ENCODE peak calls at places on chromosomes 6 and 20, in four cellular contexts. W is lower lobe of right lung, M is neuronal stem cell, B is OCI-LY7. T is an unnamed sample. For H3K4me1, the result is how much of the 10 kb centered on the place peaks cover.

GRCh38 chr6:140225587-140226438 is 851.4 kb upstream of the CITED2 start:
- DNase-seq in W (no peak), M (no peak), B (no peak), T (no peak)

GRCh38 chr6:112188906-112189305 is 65.5 kb downstream of the LAMA4 start:
- DNase-seq in W (no peak), M (no peak), B (no peak), T (no peak)

GRCh38 chr20:50111120-50111828 is 1.7 kb downstream of the UBE2V1 start:
- DNase-seq in W (no peak), M (no peak), B (no peak), T (no peak)

GRCh38 chr6:125811259-125811658 is 20.5 kb downstream of the NCOA7 start:
- DNase-seq in W (no peak), M (no peak), B (no peak), T (no peak)

GRCh38 chr6:159790947-159791598 is 806 bp downstream of the MRPL18 start:
- DNase-seq in W (no peak), M (no peak), B (peak), T (no peak)

GRCh38 chr20:37640600-37641561 is 52.9 kb upstream of the CTNNBL1 start:
- DNase-seq in W (no peak), M (no peak), B (no peak), T (no peak)

GRCh38 chr6:21946298-21946783 is 350.5 kb downstream of the PRL start:
- DNase-seq in W (no peak), M (no peak), B (no peak), T (no peak)

GRCh38 chr20:15674253-15675145 is 898.7 kb downstream of the KIF16B start:
- DNase-seq in W (no peak), M (no peak), B (no peak), T (no peak)

GRCh38 chr20:33648396-33649004 is 13.6 kb upstream of the C20orf144 start:
- DNase-seq in W (no peak), M (no peak), B (no peak), T (no peak)

GRCh38 chr6:109834131-109834530 is 143.0 kb downstream of the FIG4 start:
- DNase-seq in W (no peak), M (no peak), B (no peak), T (no peak)

GRCh38 chr20:51206032-51206662 is 183.2 kb upstream of the KCNG1 start:
- DNase-seq in W (no peak), M (no peak), B (peak), T (no peak)

GRCh38 chr6:7175463-7175862 is 67.7 kb downstream of the RREB1 start:
- DNase-seq in W (no peak), M (no peak), B (no peak), T (no peak)

GRCh38 chr6:23650676-23651075 is 475.3 kb upstream of the NRSN1 start:
- DNase-seq in W (no peak), M (peak), B (no peak), T (no peak)

GRCh38 chr6:167678102-167679101 is 148.3 kb upstream of the AFDN start:
- DNase-seq in W (no peak), M (peak), B (no peak), T (peak)

GRCh38 chr6:74749211-74750142 is 456.4 kb downstream of the COL12A1 start:
- DNase-seq in W (no peak), M (peak), B (no peak), T (no peak)

GRCh38 chr20:45833030-45833882 is at the start of gene SNX21:
- DNase-seq in W (peak), M (no peak), B (no peak), T (peak)

GRCh38 chr20:45822863-45823262 is 4.2 kb downstream of the TNNC2 start:
- DNase-seq in W (no peak), M (no peak), B (no peak), T (peak)

GRCh38 chr6:83709748-83710050 is 798 bp upstream of the SNAP91 start:
- DNase-seq in W (no peak), M (no peak), B (no peak), T (no peak)

GRCh38 chr6:83707829-83708545 is 914 bp downstream of the SNAP91 start:
- DNase-seq in W (no peak), M (peak), B (no peak), T (peak)

GRCh38 chr6:83708546-83708969 is 343 bp downstream of the SNAP91 start:
- DNase-seq in W (peak), M (peak), B (no peak), T (no peak)

GRCh38 chr6:83711958-83712357 is 3.1 kb upstream of the SNAP91 start:
- DNase-seq in W (no peak), M (no peak), B (no peak), T (no peak)

GRCh38 chr6:83708970-83709747 is at the start of gene SNAP91:
- DNase-seq in W (peak), M (peak), B (no peak), T (peak)
- H3K4me3 ChIP-seq in W (peak), M (peak), B (no peak), T (peak)

DNA sequence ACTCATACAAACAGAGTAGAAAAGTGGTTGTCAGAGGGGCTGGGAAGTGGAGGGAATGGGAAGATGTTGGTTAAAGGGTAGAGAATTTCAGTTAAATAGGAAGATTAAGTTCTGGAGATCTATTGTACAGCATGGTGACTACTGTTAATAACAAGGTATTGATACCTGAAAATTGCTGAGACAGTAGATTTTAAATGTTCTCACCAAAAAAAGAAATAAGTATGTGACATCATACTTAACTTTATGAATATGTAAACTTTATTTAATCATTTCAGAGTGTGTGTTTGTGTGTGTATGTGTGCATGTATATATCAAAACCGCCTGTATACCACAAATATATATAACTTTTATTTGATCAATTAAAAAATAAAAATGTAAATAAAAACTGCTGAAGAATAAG is 896.4 kb downstream of the TFAP2A start:
- DNase-seq in W (no peak), M (no peak), B (no peak), T (no peak)
- H3K27ac ChIP-seq in W (no peak), M (no peak), B (no peak), T (no peak)

GRCh38 chr6:33279257-33279695 is 2.4 kb downstream of the B3GALT4 start:
- DNase-seq in W (no peak), M (no peak), B (no peak), T (no peak)
- H3K4me1 ChIP-seq in W (under half), M (under half), B (under half), T (under half)

DNA sequence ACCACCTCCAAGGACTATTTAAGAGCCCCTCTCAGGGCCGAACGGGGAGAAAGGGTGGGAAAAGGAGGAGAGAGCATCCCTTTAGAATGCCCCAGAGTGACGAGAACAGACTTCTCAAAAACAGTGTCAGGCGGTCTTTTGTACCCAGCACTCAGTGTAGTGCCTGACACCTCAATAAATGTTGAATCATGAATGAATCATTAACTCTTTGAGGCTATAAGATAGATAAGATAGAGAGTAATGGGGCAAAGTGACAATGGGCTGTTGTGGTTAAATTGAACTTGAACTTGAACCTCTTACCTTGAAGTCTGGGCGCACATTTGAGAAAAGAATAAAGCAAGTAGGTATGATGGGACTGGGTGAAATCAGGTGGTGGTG is 7.4 kb downstream of the TCF21 start:
- DNase-seq in W (no peak), M (no peak), B (no peak), T (no peak)
- H3K4me3 ChIP-seq in W (peak), M (no peak), B (no peak), T (no peak)

DNA sequence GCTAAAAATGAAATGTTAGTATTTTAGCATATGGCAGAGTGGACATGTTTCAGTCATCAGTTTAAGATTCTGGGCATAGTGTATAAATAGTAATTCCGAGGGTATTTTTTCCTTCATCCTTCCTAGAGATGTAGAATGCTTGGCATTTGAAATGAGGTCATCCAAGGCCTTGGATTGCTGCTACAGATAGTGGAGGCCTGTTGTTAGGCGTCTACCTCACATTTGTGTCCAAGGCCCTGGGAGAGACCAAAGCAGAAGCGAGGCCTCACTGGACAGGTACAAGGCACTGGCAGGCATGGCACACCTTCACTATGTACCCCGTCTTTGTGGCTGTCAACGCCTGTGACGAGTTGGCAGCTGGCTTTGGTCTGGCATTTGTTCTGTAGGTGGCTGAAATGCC is 58.0 kb downstream of the DTD1 start:
- DNase-seq in W (no peak), M (no peak), B (no peak), T (no peak)
- H3K27ac ChIP-seq in W (no peak), M (no peak), B (no peak), T (no peak)

GRCh38 chr20:22560817-22561216 is 23.6 kb downstream of the FOXA2 start:
- DNase-seq in W (no peak), M (no peak), B (no peak), T (no peak)
- H3K4me1 ChIP-seq in W (under half), M (under half), B (under half), T (under half)

GRCh38 chr6:150176659-150177058 is 33.8 kb downstream of the PPP1R14C start:
- DNase-seq in W (no peak), M (no peak), B (no peak), T (no peak)
- H3K4me3 ChIP-seq in W (no peak), M (no peak), B (no peak), T (no peak)

GRCh38 chr20:31595380-31595653 is 9.8 kb upstream of the ID1 start:
- DNase-seq in W (no peak), M (no peak), B (no peak), T (no peak)
- H3K27ac ChIP-seq in W (peak), M (no peak), B (no peak), T (no peak)